ENCODE peak calls at places on chromosome 20, in four cellular contexts. N is psoas muscle; Y is T-cell; R is effector memory CD4-positive, alpha-beta T cell. W is an unnamed sample.

GRCh38 chr20:32036252-32036651 is 15.8 kb upstream of the HCK start:
- DNase-seq in N (no peak), R (no peak), Y (no peak), W (no peak)

GRCh38 chr20:35120012-35120701 is 27.0 kb downstream of the EDEM2 start:
- DNase-seq in R (no peak), N (no peak), Y (no peak), W (no peak)

GRCh38 chr20:7695622-7696021 is 244.6 kb downstream of the HAO1 start:
- DNase-seq in R (no peak), N (no peak), Y (no peak), W (no peak)

GRCh38 chr20:57582432-57583288 is 21.8 kb downstream of the PCK1 start:
- DNase-seq in Y (no peak), N (no peak), R (no peak), W (peak; percentile 80)

GRCh38 chr20:47319517-47320252 is 36.8 kb downstream of the ZMYND8 start:
- DNase-seq in Y (no peak), R (no peak), N (peak; percentile 41), W (peak; percentile 62)

GRCh38 chr20:64149141-64149540 is 15.1 kb upstream of the MYT1 start:
- DNase-seq in N (no peak), R (no peak), Y (no peak), W (no peak)

GRCh38 chr20:58891076-58891685 is 38.7 kb downstream of the GNAS start:
- DNase-seq in Y (peak; percentile 61), R (peak; percentile 61), N (peak; percentile 85), W (peak; percentile 90)

GRCh38 chr20:58241766-58242465 is 13.5 kb upstream of the ANKRD60 start:
- DNase-seq in N (no peak), Y (no peak), R (no peak), W (no peak)

GRCh38 chr20:23049933-23050838 is 714 bp upstream of the THBD start:
- DNase-seq in N (peak; percentile 71), Y (no peak), R (no peak), W (no peak)

GRCh38 chr20:58690851-58691250 is 1.7 kb upstream of the NPEPL1 start:
- DNase-seq in Y (no peak), R (no peak), N (no peak), W (no peak)

GRCh38 chr20:44066645-44067606 is 120.1 kb downstream of the JPH2 start:
- DNase-seq in Y (no peak), N (no peak), R (no peak), W (peak; percentile 26)

W was measured in sciatic nerve.